ENCODE peak calls at places on chromosomes 1 and 21, in nine cellular contexts. H is heart right ventricle; E is heart left ventricle; T is CD4-positive, alpha-beta T cell; U is body of pancreas; J is IMR-90; F is sciatic nerve; W is activated T-cell treated with anti-CD3 and anti-CD28 coated beads, Interleukin-2, amount 50 U/mL, for 72 hours; C is WTC11. Z is an unnamed sample.

GRCh38 chr1:94298861-94299260 is 61.5 kb upstream of the ARHGAP29 start:
- ATAC-seq in H (peak), W (no peak), U (peak), J (no peak), C (no peak), F (peak), E (peak), T (no peak), Z (peak)

GRCh38 chr1:147052143-147052542 is 114.0 kb downstream of the NBPF12 start:
- ATAC-seq in C (no peak), F (no peak), J (no peak), E (no peak), W (no peak), H (no peak), T (no peak), U (no peak), Z (no peak)

GRCh38 chr21:25161571-25161970 is 445.7 kb downstream of the MRPL39 start:
- ATAC-seq in H (no peak), T (no peak), E (no peak), U (no peak), J (no peak), W (no peak), F (no peak), C (no peak), Z (no peak)

GRCh38 chr1:41766546-41766945 is 152.2 kb downstream of the HIVEP3 start:
- ATAC-seq in F (no peak), W (no peak), U (no peak), J (no peak), E (no peak), C (no peak), H (no peak), T (no peak), Z (no peak)

GRCh38 chr1:41475859-41476567 is 8.5 kb downstream of the EDN2 start:
- ATAC-seq in C (no peak), H (no peak), J (no peak), E (no peak), U (peak), W (no peak), F (peak), T (no peak), Z (no peak)

GRCh38 chr21:42460391-42461184 is 35.4 kb downstream of the RSPH1 start:
- ATAC-seq in J (no peak), T (peak), E (no peak), W (peak), H (no peak), C (peak), U (no peak), F (no peak), Z (no peak)

GRCh38 chr1:6157528-6158174 is 22.5 kb downstream of the CHD5 start:
- ATAC-seq in H (no peak), F (no peak), J (peak), W (peak), E (no peak), T (no peak), C (no peak), U (no peak), Z (no peak)

GRCh38 chr1:7570311-7570710 is 200.8 kb upstream of the VAMP3 start:
- ATAC-seq in J (no peak), E (no peak), W (no peak), T (no peak), C (no peak), U (no peak), H (no peak), F (no peak), Z (no peak)

GRCh38 chr21:43853851-43854772 is 10.9 kb upstream of the AGPAT3 start:
- ATAC-seq in W (no peak), C (no peak), E (no peak), H (no peak), T (no peak), U (no peak), F (no peak), J (no peak), Z (no peak)

GRCh38 chr1:94180650-94181049 is 56.7 kb downstream of the ARHGAP29 start:
- ATAC-seq in E (no peak), F (no peak), W (no peak), H (no peak), J (no peak), U (no peak), T (no peak), C (no peak), Z (no peak)

GRCh38 chr1:224745924-224746323 is 129.8 kb downstream of the CNIH3 start:
- ATAC-seq in U (no peak), T (no peak), J (no peak), E (no peak), F (no peak), C (no peak), H (no peak), W (peak), Z (no peak)

GRCh38 chr21:29208666-29209059 is 78.2 kb downstream of the MAP3K7CL start:
- ATAC-seq in F (peak), T (no peak), E (peak), C (no peak), U (no peak), J (peak), W (no peak), H (peak), Z (peak)

GRCh38 chr1:55071477-55071876 is 32.1 kb downstream of the PCSK9 start:
- ATAC-seq in U (peak), H (peak), F (peak), E (peak), J (peak), T (no peak), C (peak), W (no peak), Z (no peak)

GRCh38 chr1:111618081-111618480 is 1.5 kb upstream of the RAP1A start:
- ATAC-seq in F (no peak), T (no peak), C (no peak), J (no peak), W (no peak), E (no peak), H (no peak), U (no peak), Z (no peak)